ENCODE peak calls at places on chromosomes 7 and 10, in four cellular contexts. X is erythroblast; B is ureter; T is stimulated activated CD4-positive, alpha-beta T cell treated with anti-CD3 and anti-CD28 coated beads, Interleukin-15, amount 100 ng/mL, for 1 hour. F is an unnamed sample.

GRCh38 chr10:60573342-60573741 is 183.7 kb upstream of the ANK3 start:
- DNase-seq in X (no peak), B (no peak), T (peak), F (no peak)

GRCh38 chr7:143979359-143979758 is 20.8 kb upstream of the OR6B1 start:
- DNase-seq in X (no peak), B (no peak), T (no peak), F (no peak)

GRCh38 chr7:17501461-17502208 is 203.2 kb downstream of the AHR start:
- DNase-seq in B (no peak), X (no peak), T (no peak), F (no peak)

GRCh38 chr10:128854965-128855364 is 612.1 kb upstream of the MGMT start:
- DNase-seq in T (no peak), X (no peak), B (peak), F (peak)

GRCh38 chr7:35725280-35725680 is 30.3 kb upstream of the HERPUD2 start:
- DNase-seq in X (peak), B (no peak), T (no peak), F (no peak)

GRCh38 chr10:28294169-28294532 is 8.7 kb downstream of the MPP7 start:
- DNase-seq in X (no peak), B (no peak), T (no peak), F (no peak)

GRCh38 chr7:116952640-116953371 is 495 bp upstream of the ST7 start:
- DNase-seq in B (peak), X (peak), T (no peak), F (no peak)

GRCh38 chr7:37674534-37674933 is 9.0 kb upstream of the GPR141 start:
- DNase-seq in T (no peak), X (no peak), B (no peak), F (no peak)

GRCh38 chr7:17769918-17770317 is 170.4 kb downstream of the SNX13 start:
- DNase-seq in B (peak), T (peak), X (peak), F (peak)

GRCh38 chr10:31959461-31960173 is 31.0 kb upstream of the ARHGAP12 start:
- DNase-seq in X (no peak), B (no peak), T (no peak), F (no peak)

GRCh38 chr7:153258686-153259085 is 499.1 kb downstream of the ACTR3B start:
- DNase-seq in X (no peak), T (no peak), B (no peak), F (no peak)

GRCh38 chr10:52635651-52636050 is 136.9 kb downstream of the MBL2 start:
- DNase-seq in X (no peak), B (no peak), T (no peak), F (no peak)

GRCh38 chr7:138400400-138400886 is 59.6 kb upstream of the TRIM24 start:
- DNase-seq in T (no peak), X (peak), B (no peak), F (no peak)

F was measured in frontal cortex.